ENCODE peak calls at places on chromosomes 7 and 10, in four cellular contexts. B, N, U and V are unnamed samples.

GRCh38 chr7:33880787-33881186 is 24.6 kb upstream of the BMPER start:
- DNase-seq in B (no peak), N (no peak), U (no peak), V (no peak)

GRCh38 chr10:84267503-84268126 is 22.8 kb downstream of the RGR start:
- DNase-seq in B (no peak), N (peak; percentile 50), U (peak; percentile 63), V (no peak)

GRCh38 chr10:49324711-49325110 is 25.7 kb downstream of the C10orf71 start:
- DNase-seq in B (no peak), N (no peak), U (no peak), V (no peak)

GRCh38 chr10:120917521-120918250 is 66.5 kb downstream of the WDR11 start:
- DNase-seq in B (peak; percentile 45), N (no peak), U (no peak), V (no peak)

GRCh38 chr7:78279035-78279434 is 480.5 kb downstream of the PHTF2 start:
- DNase-seq in B (no peak), N (no peak), U (no peak), V (no peak)

GRCh38 chr7:66052447-66052846 is 23.2 kb upstream of the ASL start:
- DNase-seq in B (no peak), N (no peak), U (no peak), V (no peak)

GRCh38 chr7:98627062-98627790 is 10.1 kb downstream of the NPTX2 start:
- DNase-seq in B (no peak), N (no peak), U (no peak), V (no peak)

GRCh38 chr10:78960316-78960800 is 108.4 kb upstream of the ZMIZ1 start:
- DNase-seq in B (peak; percentile 51), N (no peak), U (no peak), V (no peak)

GRCh38 chr7:52273685-52274610 is 761.5 kb upstream of the POM121L12 start:
- DNase-seq in B (no peak), N (no peak), U (no peak), V (no peak)

GRCh38 chr10:65550761-65551160 is 1375.1 kb upstream of the LRRTM3 start:
- DNase-seq in B (no peak), N (no peak), U (no peak), V (no peak)

GRCh38 chr10:78937800-78938694 is 130.7 kb upstream of the ZMIZ1 start:
- DNase-seq in B (no peak), N (no peak), U (no peak), V (no peak)

GRCh38 chr7:2526659-2527504 is 7.3 kb downstream of the LFNG start:
- DNase-seq in B (no peak), N (no peak), U (no peak), V (no peak)

GRCh38 chr7:92694211-92694610 is 104.0 kb upstream of the FAM133B start:
- DNase-seq in B (no peak), N (no peak), U (no peak), V (no peak)

GRCh38 chr10:131825960-131826650 is 74.7 kb upstream of the PPP2R2D start:
- DNase-seq in B (no peak), N (no peak), U (no peak), V (no peak)

GRCh38 chr7:122970740-122971725 is 24.5 kb downstream of the TAS2R16 start:
- DNase-seq in B (no peak), N (no peak), U (no peak), V (no peak)

GRCh38 chr10:113103131-113103830 is 153.2 kb downstream of the TCF7L2 start:
- DNase-seq in B (no peak), N (no peak), U (no peak), V (no peak)

GRCh38 chr10:130018730-130019185 is 54.7 kb upstream of the EBF3 start:
- DNase-seq in B (no peak), N (no peak), U (no peak), V (no peak)

GRCh38 chr10:61271127-61271780 is 181.9 kb downstream of the TMEM26 start:
- DNase-seq in B (no peak), N (no peak), U (no peak), V (no peak)

GRCh38 chr7:99392659-99393362 is 15.6 kb downstream of the PDAP1 start:
- DNase-seq in B (peak; percentile 69), N (peak; percentile 73), U (peak; percentile 71), V (peak; percentile 85)

GRCh38 chr10:112915590-112916572 is 34.2 kb upstream of the TCF7L2 start:
- DNase-seq in B (no peak), N (no peak), U (no peak), V (no peak)

GRCh38 chr10:112461029-112461887 is 14.2 kb downstream of the VTI1A start:
- DNase-seq in B (no peak), N (no peak), U (no peak), V (no peak)

GRCh38 chr10:20185116-20185515 is 368.9 kb downstream of the PLXDC2 start:
- DNase-seq in B (no peak), N (no peak), U (no peak), V (no peak)

GRCh38 chr10:124316316-124316715 is 102.4 kb downstream of the OAT start:
- DNase-seq in B (no peak), N (no peak), U (no peak), V (no peak)

GRCh38 chr7:149196705-149197171 is 1.4 kb downstream of the ZNF282 start:
- DNase-seq in B (no peak), N (no peak), U (peak; percentile 33), V (no peak)

GRCh38 chr7:149194799-149195179 is 557 bp upstream of the ZNF282 start:
- DNase-seq in B (no peak), N (no peak), U (no peak), V (no peak)

GRCh38 chr7:149197675-149198074 is 2.3 kb downstream of the ZNF282 start:
- DNase-seq in B (no peak), N (no peak), U (no peak), V (no peak)

GRCh38 chr7:149196151-149196704 is 882 bp downstream of the ZNF282 start:
- DNase-seq in B (no peak), N (no peak), U (peak; percentile 9), V (no peak)

DNA sequence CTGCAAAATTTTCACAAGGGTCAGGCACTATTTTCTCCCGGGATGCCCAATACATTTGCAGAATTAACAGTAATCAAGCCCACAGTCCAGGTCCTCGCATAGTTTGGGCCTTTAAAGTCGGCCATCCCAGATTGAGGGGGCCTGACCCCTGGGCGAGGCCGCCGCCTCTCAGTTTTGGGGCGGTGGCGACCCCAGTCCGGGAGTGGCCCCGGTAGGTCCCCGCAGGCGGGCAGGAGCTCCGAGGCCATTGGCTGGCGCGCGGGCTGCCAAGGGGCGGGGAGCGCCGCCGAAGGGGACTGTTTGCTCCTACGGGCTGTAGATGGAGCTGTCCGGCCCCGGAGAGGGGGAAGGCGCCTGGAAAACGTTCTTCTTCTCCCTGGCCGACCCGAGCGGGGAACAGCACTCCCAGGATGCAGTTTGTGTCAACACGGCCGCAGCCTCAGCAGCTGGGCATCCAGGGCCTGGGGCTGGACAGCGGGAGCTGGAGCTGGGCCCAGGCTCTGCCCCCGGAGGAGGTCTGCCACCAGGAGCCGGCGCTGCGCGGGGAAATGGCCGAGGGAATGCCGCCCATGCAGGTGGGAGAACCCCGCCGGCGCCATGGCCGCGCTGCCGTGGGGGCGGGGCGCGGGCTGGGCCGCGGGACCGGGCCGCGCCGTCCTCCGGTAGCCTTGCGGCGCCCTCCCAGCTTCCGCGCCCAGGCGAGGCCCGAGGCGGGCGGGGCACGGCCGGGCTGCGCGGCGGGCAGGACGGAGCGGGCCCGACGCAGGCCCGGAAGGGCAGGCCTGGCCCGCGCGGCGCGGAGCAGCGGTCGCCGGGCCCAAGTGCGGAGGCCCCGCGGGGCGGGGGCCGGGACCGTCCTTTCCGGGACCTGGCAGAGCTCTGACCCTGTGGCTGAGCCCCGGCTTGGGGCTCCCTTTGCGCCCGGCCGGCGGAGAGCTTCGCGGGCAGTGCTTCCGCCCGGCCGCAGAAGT is at the start of gene ZNF282:
- DNase-seq in B (peak; percentile 92), N (peak; percentile 59), U (peak; percentile 88), V (peak; percentile 91)
- TF ChIP-seq CTCF in B (peak; percentile 16), N (peak; percentile 49), U (peak; percentile 57), V (peak; percentile 54)

GRCh38 chr7:46932656-46933424 is 649.1 kb downstream of the TNS3 start:
- DNase-seq in B (peak; percentile 84), N (no peak), U (no peak), V (no peak)
- TF ChIP-seq CTCF in B (no peak), N (no peak), U (no peak), V (peak; percentile 21)

DNA sequence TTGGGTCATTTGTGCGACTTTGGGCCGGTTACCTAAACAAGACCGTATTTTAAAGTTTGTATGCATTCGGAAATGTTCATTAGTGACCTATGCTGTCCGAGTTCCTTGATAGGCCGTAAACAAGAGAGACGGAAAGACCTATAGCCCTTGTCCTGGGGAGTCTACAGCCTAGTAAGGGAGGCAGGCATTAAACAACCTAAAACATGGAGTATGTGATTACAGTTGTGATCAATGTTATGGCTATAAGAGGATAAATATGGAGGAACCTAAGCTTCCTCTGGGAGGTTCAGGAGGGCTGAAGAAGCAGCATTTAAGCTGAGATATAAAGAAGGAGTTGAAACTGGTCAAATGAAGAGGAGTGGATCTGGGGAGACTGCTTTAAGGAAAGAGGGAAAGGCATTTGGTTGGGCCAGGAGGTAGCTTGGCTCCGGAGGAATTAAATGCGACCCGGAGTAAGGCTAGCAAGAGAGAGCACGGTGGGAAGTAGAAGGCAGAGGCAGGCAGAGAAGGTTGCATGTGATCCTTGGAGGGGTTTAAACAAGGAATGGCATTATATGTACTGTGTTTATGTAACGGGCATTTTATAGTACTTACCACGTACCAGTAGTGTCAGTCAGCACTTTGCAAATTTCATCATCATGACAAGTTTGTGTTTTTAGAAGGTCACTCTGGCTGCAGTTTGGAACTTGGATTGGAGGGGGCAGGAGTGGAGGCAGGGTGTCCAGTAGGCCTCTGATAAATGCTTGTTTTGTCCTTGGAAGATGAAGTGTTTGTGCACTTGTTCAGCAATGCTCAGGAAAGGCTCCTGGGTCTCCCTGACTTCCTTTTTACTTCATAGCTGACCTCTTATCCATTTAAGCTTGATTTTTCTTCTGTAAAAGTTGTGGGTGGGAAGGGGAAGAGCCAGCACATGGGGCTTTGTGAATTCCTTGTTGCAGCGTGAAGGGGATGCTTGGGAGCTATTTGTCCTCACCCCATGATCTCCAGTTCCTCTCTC is 1.0 kb upstream of the AVPI1 start:
- DNase-seq in B (no peak), N (no peak), U (no peak), V (no peak)
- TF ChIP-seq CTCF in B (no peak), N (no peak), U (no peak), V (no peak)

DNA sequence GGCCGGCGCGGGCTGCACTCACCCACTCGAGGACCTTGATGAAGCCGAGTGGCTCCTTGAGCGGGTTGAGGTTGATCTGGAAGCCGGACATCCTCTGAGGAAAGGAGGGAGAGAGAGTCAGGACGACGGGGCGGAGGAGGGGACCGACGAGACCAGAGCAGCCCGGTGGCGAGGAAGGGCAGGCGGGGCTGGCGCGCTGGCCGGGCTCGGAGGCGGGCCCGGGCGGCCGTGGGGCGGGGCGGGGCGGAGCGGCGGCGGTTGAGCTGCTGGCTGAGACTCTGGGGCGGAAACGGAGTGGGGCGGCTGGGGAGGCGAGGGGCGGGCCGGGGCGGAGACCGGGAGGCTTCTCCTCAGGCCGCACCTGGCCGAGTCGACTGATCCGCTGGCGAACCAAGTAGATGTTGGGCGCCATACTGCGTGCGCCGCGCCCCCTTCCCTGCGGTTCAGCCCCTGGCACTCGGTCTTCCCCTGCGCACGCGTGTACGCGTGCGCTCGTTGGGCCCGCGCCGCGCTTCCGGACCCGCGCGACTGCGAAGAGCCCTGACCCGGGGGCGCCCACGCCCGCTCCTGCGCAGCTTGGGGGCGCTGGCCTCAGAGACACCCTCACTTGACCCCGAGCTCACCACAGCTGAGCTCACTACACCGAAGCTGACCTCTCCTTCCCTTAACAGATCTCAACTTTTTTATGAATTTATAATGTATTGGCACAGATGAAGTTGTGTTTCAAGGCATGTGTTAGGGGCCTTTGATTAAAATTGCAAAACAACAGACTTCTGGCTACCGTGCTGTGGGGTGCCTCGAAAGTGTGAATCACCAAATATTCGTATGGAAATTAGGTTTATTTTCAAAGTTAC is at the start of gene SYPL1:
- DNase-seq in B (peak; percentile 92), N (peak; percentile 85), U (peak; percentile 96), V (peak; percentile 46)
- TF ChIP-seq CTCF in B (no peak), N (no peak), U (no peak), V (no peak)